ENCODE peak calls at places on chromosomes 7 and 10, in eight cellular contexts. One of them, this sample, is unnamed.

GRCh38 chr7:637826-638225 is 88.7 kb upstream of the DNAAF5 start:
- DNase-seq in stimulated activated CD4-positive, alpha-beta T cell treated with anti-CD3 and anti-CD28 coated beads, Interleukin-2, amount 100 ng/mL, for 48 hours: no peak
- DNase-seq in iPS-NIHi11: no peak
- DNase-seq in progenitor cell of endocrine pancreas: no peak
- DNase-seq in activated CD4-positive, alpha-beta T cell treated with anti-CD3 and anti-CD28 coated beads, Interleukin-2, amount 10 ng/mL, durations not matched to agents 7 days and 5 days: no peak
- DNase-seq in heart right ventricle: no peak
- DNase-seq in HEK293T: no peak
- DNase-seq in NCI-H1436: no peak
- DNase-seq in this sample: no peak

GRCh38 chr7:81029523-81029922 is 110.7 kb upstream of the SEMA3C start:
- DNase-seq in iPS-NIHi11: no peak
- DNase-seq in progenitor cell of endocrine pancreas: no peak
- DNase-seq in stimulated activated CD4-positive, alpha-beta T cell treated with anti-CD3 and anti-CD28 coated beads, Interleukin-2, amount 100 ng/mL, for 48 hours: no peak
- DNase-seq in HEK293T: no peak
- DNase-seq in heart right ventricle: no peak
- DNase-seq in NCI-H1436: no peak
- DNase-seq in activated CD4-positive, alpha-beta T cell treated with anti-CD3 and anti-CD28 coated beads, Interleukin-2, amount 10 ng/mL, durations not matched to agents 7 days and 5 days: no peak
- DNase-seq in this sample: no peak

GRCh38 chr7:1239455-1240295 is 7.0 kb downstream of the UNCX start:
- DNase-seq in heart right ventricle: no peak
- DNase-seq in progenitor cell of endocrine pancreas: no peak
- DNase-seq in HEK293T: no peak
- DNase-seq in iPS-NIHi11: no peak
- DNase-seq in NCI-H1436: no peak
- DNase-seq in activated CD4-positive, alpha-beta T cell treated with anti-CD3 and anti-CD28 coated beads, Interleukin-2, amount 10 ng/mL, durations not matched to agents 7 days and 5 days: no peak
- DNase-seq in stimulated activated CD4-positive, alpha-beta T cell treated with anti-CD3 and anti-CD28 coated beads, Interleukin-2, amount 100 ng/mL, for 48 hours: no peak
- DNase-seq in this sample: no peak

GRCh38 chr10:91617073-91617580 is 15.7 kb downstream of the PPP1R3C start:
- DNase-seq in activated CD4-positive, alpha-beta T cell treated with anti-CD3 and anti-CD28 coated beads, Interleukin-2, amount 10 ng/mL, durations not matched to agents 7 days and 5 days: no peak
- DNase-seq in NCI-H1436: no peak
- DNase-seq in iPS-NIHi11: no peak
- DNase-seq in progenitor cell of endocrine pancreas: no peak
- DNase-seq in stimulated activated CD4-positive, alpha-beta T cell treated with anti-CD3 and anti-CD28 coated beads, Interleukin-2, amount 100 ng/mL, for 48 hours: no peak
- DNase-seq in HEK293T: no peak
- DNase-seq in heart right ventricle: no peak
- DNase-seq in this sample: no peak

GRCh38 chr10:122192142-122192541 is 79.0 kb upstream of the BTBD16 start:
- DNase-seq in activated CD4-positive, alpha-beta T cell treated with anti-CD3 and anti-CD28 coated beads, Interleukin-2, amount 10 ng/mL, durations not matched to agents 7 days and 5 days: no peak
- DNase-seq in progenitor cell of endocrine pancreas: no peak
- DNase-seq in HEK293T: no peak
- DNase-seq in heart right ventricle: peak
- DNase-seq in NCI-H1436: no peak
- DNase-seq in iPS-NIHi11: peak
- DNase-seq in stimulated activated CD4-positive, alpha-beta T cell treated with anti-CD3 and anti-CD28 coated beads, Interleukin-2, amount 100 ng/mL, for 48 hours: no peak
- DNase-seq in this sample: no peak

GRCh38 chr7:92808006-92808405 is 28.4 kb downstream of the CDK6 start:
- DNase-seq in activated CD4-positive, alpha-beta T cell treated with anti-CD3 and anti-CD28 coated beads, Interleukin-2, amount 10 ng/mL, durations not matched to agents 7 days and 5 days: no peak
- DNase-seq in progenitor cell of endocrine pancreas: no peak
- DNase-seq in stimulated activated CD4-positive, alpha-beta T cell treated with anti-CD3 and anti-CD28 coated beads, Interleukin-2, amount 100 ng/mL, for 48 hours: no peak
- DNase-seq in HEK293T: no peak
- DNase-seq in NCI-H1436: no peak
- DNase-seq in heart right ventricle: no peak
- DNase-seq in iPS-NIHi11: no peak
- DNase-seq in this sample: no peak

GRCh38 chr10:18332048-18332447 is 191.8 kb downstream of the CACNB2 start:
- DNase-seq in activated CD4-positive, alpha-beta T cell treated with anti-CD3 and anti-CD28 coated beads, Interleukin-2, amount 10 ng/mL, durations not matched to agents 7 days and 5 days: no peak
- DNase-seq in iPS-NIHi11: no peak
- DNase-seq in stimulated activated CD4-positive, alpha-beta T cell treated with anti-CD3 and anti-CD28 coated beads, Interleukin-2, amount 100 ng/mL, for 48 hours: no peak
- DNase-seq in HEK293T: no peak
- DNase-seq in heart right ventricle: no peak
- DNase-seq in NCI-H1436: no peak
- DNase-seq in progenitor cell of endocrine pancreas: no peak
- DNase-seq in this sample: no peak

GRCh38 chr7:139026551-139026950 is 9.3 kb downstream of the ZC3HAV1L start:
- DNase-seq in heart right ventricle: no peak
- DNase-seq in stimulated activated CD4-positive, alpha-beta T cell treated with anti-CD3 and anti-CD28 coated beads, Interleukin-2, amount 100 ng/mL, for 48 hours: no peak
- DNase-seq in activated CD4-positive, alpha-beta T cell treated with anti-CD3 and anti-CD28 coated beads, Interleukin-2, amount 10 ng/mL, durations not matched to agents 7 days and 5 days: no peak
- DNase-seq in NCI-H1436: no peak
- DNase-seq in HEK293T: no peak
- DNase-seq in iPS-NIHi11: no peak
- DNase-seq in progenitor cell of endocrine pancreas: no peak
- DNase-seq in this sample: no peak

GRCh38 chr10:69481280-69481679 is 30.0 kb downstream of the TSPAN15 start:
- DNase-seq in HEK293T: no peak
- DNase-seq in progenitor cell of endocrine pancreas: no peak
- DNase-seq in stimulated activated CD4-positive, alpha-beta T cell treated with anti-CD3 and anti-CD28 coated beads, Interleukin-2, amount 100 ng/mL, for 48 hours: no peak
- DNase-seq in NCI-H1436: no peak
- DNase-seq in heart right ventricle: no peak
- DNase-seq in iPS-NIHi11: no peak
- DNase-seq in activated CD4-positive, alpha-beta T cell treated with anti-CD3 and anti-CD28 coated beads, Interleukin-2, amount 10 ng/mL, durations not matched to agents 7 days and 5 days: no peak
- DNase-seq in this sample: no peak

GRCh38 chr7:112080974-112081373 is 125.2 kb downstream of the DOCK4 start:
- DNase-seq in stimulated activated CD4-positive, alpha-beta T cell treated with anti-CD3 and anti-CD28 coated beads, Interleukin-2, amount 100 ng/mL, for 48 hours: no peak
- DNase-seq in activated CD4-positive, alpha-beta T cell treated with anti-CD3 and anti-CD28 coated beads, Interleukin-2, amount 10 ng/mL, durations not matched to agents 7 days and 5 days: no peak
- DNase-seq in iPS-NIHi11: no peak
- DNase-seq in HEK293T: no peak
- DNase-seq in heart right ventricle: no peak
- DNase-seq in progenitor cell of endocrine pancreas: no peak
- DNase-seq in NCI-H1436: no peak
- DNase-seq in this sample: no peak

GRCh38 chr7:26580666-26581065 is 283.7 kb downstream of the SKAP2 start:
- DNase-seq in heart right ventricle: no peak
- DNase-seq in iPS-NIHi11: no peak
- DNase-seq in stimulated activated CD4-positive, alpha-beta T cell treated with anti-CD3 and anti-CD28 coated beads, Interleukin-2, amount 100 ng/mL, for 48 hours: no peak
- DNase-seq in progenitor cell of endocrine pancreas: no peak
- DNase-seq in NCI-H1436: no peak
- DNase-seq in HEK293T: no peak
- DNase-seq in activated CD4-positive, alpha-beta T cell treated with anti-CD3 and anti-CD28 coated beads, Interleukin-2, amount 10 ng/mL, durations not matched to agents 7 days and 5 days: no peak
- DNase-seq in this sample: no peak

GRCh38 chr7:130887182-130888016 is 153.4 kb upstream of the KLF14 start:
- DNase-seq in activated CD4-positive, alpha-beta T cell treated with anti-CD3 and anti-CD28 coated beads, Interleukin-2, amount 10 ng/mL, durations not matched to agents 7 days and 5 days: no peak
- DNase-seq in iPS-NIHi11: no peak
- DNase-seq in progenitor cell of endocrine pancreas: no peak
- DNase-seq in heart right ventricle: no peak
- DNase-seq in NCI-H1436: no peak
- DNase-seq in stimulated activated CD4-positive, alpha-beta T cell treated with anti-CD3 and anti-CD28 coated beads, Interleukin-2, amount 100 ng/mL, for 48 hours: no peak
- DNase-seq in HEK293T: no peak
- DNase-seq in this sample: no peak

GRCh38 chr10:114629083-114629823 is 28.8 kb downstream of the ABLIM1 start:
- DNase-seq in stimulated activated CD4-positive, alpha-beta T cell treated with anti-CD3 and anti-CD28 coated beads, Interleukin-2, amount 100 ng/mL, for 48 hours: no peak
- DNase-seq in iPS-NIHi11: no peak
- DNase-seq in HEK293T: no peak
- DNase-seq in heart right ventricle: no peak
- DNase-seq in NCI-H1436: no peak
- DNase-seq in activated CD4-positive, alpha-beta T cell treated with anti-CD3 and anti-CD28 coated beads, Interleukin-2, amount 10 ng/mL, durations not matched to agents 7 days and 5 days: no peak
- DNase-seq in progenitor cell of endocrine pancreas: no peak
- DNase-seq in this sample: no peak

GRCh38 chr10:51653025-51653424 is 46.4 kb downstream of the CSTF2T start:
- DNase-seq in HEK293T: no peak
- DNase-seq in iPS-NIHi11: no peak
- DNase-seq in progenitor cell of endocrine pancreas: no peak
- DNase-seq in heart right ventricle: no peak
- DNase-seq in NCI-H1436: no peak
- DNase-seq in stimulated activated CD4-positive, alpha-beta T cell treated with anti-CD3 and anti-CD28 coated beads, Interleukin-2, amount 100 ng/mL, for 48 hours: no peak
- DNase-seq in activated CD4-positive, alpha-beta T cell treated with anti-CD3 and anti-CD28 coated beads, Interleukin-2, amount 10 ng/mL, durations not matched to agents 7 days and 5 days: no peak
- DNase-seq in this sample: no peak

GRCh38 chr7:135510603-135511183 is 791 bp upstream of the CNOT4 start:
- DNase-seq in HEK293T: no peak
- DNase-seq in activated CD4-positive, alpha-beta T cell treated with anti-CD3 and anti-CD28 coated beads, Interleukin-2, amount 10 ng/mL, durations not matched to agents 7 days and 5 days: peak
- DNase-seq in progenitor cell of endocrine pancreas: no peak
- DNase-seq in heart right ventricle: no peak
- DNase-seq in NCI-H1436: no peak
- DNase-seq in iPS-NIHi11: no peak
- DNase-seq in stimulated activated CD4-positive, alpha-beta T cell treated with anti-CD3 and anti-CD28 coated beads, Interleukin-2, amount 100 ng/mL, for 48 hours: no peak
- DNase-seq in this sample: no peak

GRCh38 chr10:12431453-12432101 is 82.2 kb downstream of the CAMK1D start:
- DNase-seq in progenitor cell of endocrine pancreas: no peak
- DNase-seq in activated CD4-positive, alpha-beta T cell treated with anti-CD3 and anti-CD28 coated beads, Interleukin-2, amount 10 ng/mL, durations not matched to agents 7 days and 5 days: no peak
- DNase-seq in heart right ventricle: no peak
- DNase-seq in HEK293T: no peak
- DNase-seq in iPS-NIHi11: no peak
- DNase-seq in NCI-H1436: no peak
- DNase-seq in stimulated activated CD4-positive, alpha-beta T cell treated with anti-CD3 and anti-CD28 coated beads, Interleukin-2, amount 100 ng/mL, for 48 hours: no peak
- DNase-seq in this sample: no peak

GRCh38 chr10:105952153-105952552 is 1212.4 kb downstream of the SORCS1 start:
- DNase-seq in stimulated activated CD4-positive, alpha-beta T cell treated with anti-CD3 and anti-CD28 coated beads, Interleukin-2, amount 100 ng/mL, for 48 hours: no peak
- DNase-seq in NCI-H1436: no peak
- DNase-seq in HEK293T: no peak
- DNase-seq in heart right ventricle: no peak
- DNase-seq in progenitor cell of endocrine pancreas: peak
- DNase-seq in iPS-NIHi11: peak
- DNase-seq in activated CD4-positive, alpha-beta T cell treated with anti-CD3 and anti-CD28 coated beads, Interleukin-2, amount 10 ng/mL, durations not matched to agents 7 days and 5 days: no peak
- DNase-seq in this sample: no peak

GRCh38 chr7:17769918-17770317 is 170.4 kb downstream of the SNX13 start:
- DNase-seq in HEK293T: peak
- DNase-seq in stimulated activated CD4-positive, alpha-beta T cell treated with anti-CD3 and anti-CD28 coated beads, Interleukin-2, amount 100 ng/mL, for 48 hours: peak
- DNase-seq in heart right ventricle: peak
- DNase-seq in NCI-H1436: peak
- DNase-seq in progenitor cell of endocrine pancreas: peak
- DNase-seq in iPS-NIHi11: peak
- DNase-seq in activated CD4-positive, alpha-beta T cell treated with anti-CD3 and anti-CD28 coated beads, Interleukin-2, amount 10 ng/mL, durations not matched to agents 7 days and 5 days: peak
- DNase-seq in this sample: peak

GRCh38 chr7:4706384-4707032 is 24.4 kb downstream of the FOXK1 start:
- DNase-seq in NCI-H1436: no peak
- DNase-seq in HEK293T: no peak
- DNase-seq in iPS-NIHi11: no peak
- DNase-seq in activated CD4-positive, alpha-beta T cell treated with anti-CD3 and anti-CD28 coated beads, Interleukin-2, amount 10 ng/mL, durations not matched to agents 7 days and 5 days: no peak
- DNase-seq in progenitor cell of endocrine pancreas: no peak
- DNase-seq in heart right ventricle: no peak
- DNase-seq in stimulated activated CD4-positive, alpha-beta T cell treated with anti-CD3 and anti-CD28 coated beads, Interleukin-2, amount 100 ng/mL, for 48 hours: no peak
- DNase-seq in this sample: no peak

GRCh38 chr7:113705439-113705838 is 213.4 kb downstream of the PPP1R3A start:
- DNase-seq in progenitor cell of endocrine pancreas: no peak
- DNase-seq in stimulated activated CD4-positive, alpha-beta T cell treated with anti-CD3 and anti-CD28 coated beads, Interleukin-2, amount 100 ng/mL, for 48 hours: no peak
- DNase-seq in iPS-NIHi11: no peak
- DNase-seq in activated CD4-positive, alpha-beta T cell treated with anti-CD3 and anti-CD28 coated beads, Interleukin-2, amount 10 ng/mL, durations not matched to agents 7 days and 5 days: no peak
- DNase-seq in NCI-H1436: no peak
- DNase-seq in heart right ventricle: no peak
- DNase-seq in HEK293T: no peak
- DNase-seq in this sample: no peak

GRCh38 chr10:77004917-77005564 is 632.6 kb downstream of the KCNMA1 start:
- DNase-seq in NCI-H1436: peak
- DNase-seq in HEK293T: peak
- DNase-seq in stimulated activated CD4-positive, alpha-beta T cell treated with anti-CD3 and anti-CD28 coated beads, Interleukin-2, amount 100 ng/mL, for 48 hours: no peak
- DNase-seq in progenitor cell of endocrine pancreas: peak
- DNase-seq in heart right ventricle: peak
- DNase-seq in iPS-NIHi11: peak
- DNase-seq in activated CD4-positive, alpha-beta T cell treated with anti-CD3 and anti-CD28 coated beads, Interleukin-2, amount 10 ng/mL, durations not matched to agents 7 days and 5 days: no peak
- DNase-seq in this sample: no peak

GRCh38 chr7:38731195-38731594 is 100.0 kb upstream of the AMPH start:
- DNase-seq in heart right ventricle: no peak
- DNase-seq in activated CD4-positive, alpha-beta T cell treated with anti-CD3 and anti-CD28 coated beads, Interleukin-2, amount 10 ng/mL, durations not matched to agents 7 days and 5 days: no peak
- DNase-seq in progenitor cell of endocrine pancreas: no peak
- DNase-seq in HEK293T: no peak
- DNase-seq in stimulated activated CD4-positive, alpha-beta T cell treated with anti-CD3 and anti-CD28 coated beads, Interleukin-2, amount 100 ng/mL, for 48 hours: no peak
- DNase-seq in iPS-NIHi11: no peak
- DNase-seq in NCI-H1436: no peak
- DNase-seq in this sample: no peak

GRCh38 chr10:6721480-6721879 is 141.4 kb upstream of the PRKCQ start:
- DNase-seq in HEK293T: no peak
- DNase-seq in progenitor cell of endocrine pancreas: no peak
- DNase-seq in activated CD4-positive, alpha-beta T cell treated with anti-CD3 and anti-CD28 coated beads, Interleukin-2, amount 10 ng/mL, durations not matched to agents 7 days and 5 days: no peak
- DNase-seq in NCI-H1436: no peak
- DNase-seq in heart right ventricle: peak
- DNase-seq in stimulated activated CD4-positive, alpha-beta T cell treated with anti-CD3 and anti-CD28 coated beads, Interleukin-2, amount 100 ng/mL, for 48 hours: no peak
- DNase-seq in iPS-NIHi11: peak
- DNase-seq in this sample: no peak

GRCh38 chr10:112875474-112876267 is 74.4 kb upstream of the TCF7L2 start:
- DNase-seq in NCI-H1436: no peak
- DNase-seq in progenitor cell of endocrine pancreas: no peak
- DNase-seq in activated CD4-positive, alpha-beta T cell treated with anti-CD3 and anti-CD28 coated beads, Interleukin-2, amount 10 ng/mL, durations not matched to agents 7 days and 5 days: no peak
- DNase-seq in heart right ventricle: no peak
- DNase-seq in stimulated activated CD4-positive, alpha-beta T cell treated with anti-CD3 and anti-CD28 coated beads, Interleukin-2, amount 100 ng/mL, for 48 hours: no peak
- DNase-seq in iPS-NIHi11: no peak
- DNase-seq in HEK293T: no peak
- DNase-seq in this sample: no peak

GRCh38 chr10:72315611-72316385 is 38.9 kb downstream of the DNAJB12 start:
- DNase-seq in stimulated activated CD4-positive, alpha-beta T cell treated with anti-CD3 and anti-CD28 coated beads, Interleukin-2, amount 100 ng/mL, for 48 hours: no peak
- DNase-seq in activated CD4-positive, alpha-beta T cell treated with anti-CD3 and anti-CD28 coated beads, Interleukin-2, amount 10 ng/mL, durations not matched to agents 7 days and 5 days: no peak
- DNase-seq in iPS-NIHi11: no peak
- DNase-seq in heart right ventricle: peak
- DNase-seq in NCI-H1436: no peak
- DNase-seq in HEK293T: no peak
- DNase-seq in progenitor cell of endocrine pancreas: no peak
- DNase-seq in this sample: no peak

GRCh38 chr7:157017639-157018327 is 7.3 kb upstream of the MNX1 start:
- DNase-seq in activated CD4-positive, alpha-beta T cell treated with anti-CD3 and anti-CD28 coated beads, Interleukin-2, amount 10 ng/mL, durations not matched to agents 7 days and 5 days: no peak
- DNase-seq in iPS-NIHi11: no peak
- DNase-seq in stimulated activated CD4-positive, alpha-beta T cell treated with anti-CD3 and anti-CD28 coated beads, Interleukin-2, amount 100 ng/mL, for 48 hours: no peak
- DNase-seq in progenitor cell of endocrine pancreas: no peak
- DNase-seq in HEK293T: no peak
- DNase-seq in NCI-H1436: no peak
- DNase-seq in heart right ventricle: no peak
- DNase-seq in this sample: no peak

GRCh38 chr10:111511751-111512150 is 434.9 kb downstream of the ADRA2A start:
- DNase-seq in heart right ventricle: no peak
- DNase-seq in activated CD4-positive, alpha-beta T cell treated with anti-CD3 and anti-CD28 coated beads, Interleukin-2, amount 10 ng/mL, durations not matched to agents 7 days and 5 days: no peak
- DNase-seq in HEK293T: no peak
- DNase-seq in iPS-NIHi11: peak
- DNase-seq in progenitor cell of endocrine pancreas: peak
- DNase-seq in NCI-H1436: no peak
- DNase-seq in stimulated activated CD4-positive, alpha-beta T cell treated with anti-CD3 and anti-CD28 coated beads, Interleukin-2, amount 100 ng/mL, for 48 hours: no peak
- DNase-seq in this sample: no peak

GRCh38 chr7:131238260-131238940 is 89.3 kb upstream of the MKLN1 start:
- DNase-seq in NCI-H1436: no peak
- DNase-seq in iPS-NIHi11: no peak
- DNase-seq in activated CD4-positive, alpha-beta T cell treated with anti-CD3 and anti-CD28 coated beads, Interleukin-2, amount 10 ng/mL, durations not matched to agents 7 days and 5 days: no peak
- DNase-seq in progenitor cell of endocrine pancreas: no peak
- DNase-seq in HEK293T: no peak
- DNase-seq in stimulated activated CD4-positive, alpha-beta T cell treated with anti-CD3 and anti-CD28 coated beads, Interleukin-2, amount 100 ng/mL, for 48 hours: no peak
- DNase-seq in heart right ventricle: no peak
- DNase-seq in this sample: no peak

GRCh38 chr7:48894574-48894973 is 29.8 kb upstream of the CDC14C start:
- DNase-seq in heart right ventricle: no peak
- DNase-seq in HEK293T: no peak
- DNase-seq in progenitor cell of endocrine pancreas: no peak
- DNase-seq in activated CD4-positive, alpha-beta T cell treated with anti-CD3 and anti-CD28 coated beads, Interleukin-2, amount 10 ng/mL, durations not matched to agents 7 days and 5 days: no peak
- DNase-seq in NCI-H1436: no peak
- DNase-seq in stimulated activated CD4-positive, alpha-beta T cell treated with anti-CD3 and anti-CD28 coated beads, Interleukin-2, amount 100 ng/mL, for 48 hours: no peak
- DNase-seq in iPS-NIHi11: no peak
- DNase-seq in this sample: no peak

GRCh38 chr10:124543146-124543545 is 81.5 kb downstream of the LHPP start:
- DNase-seq in activated CD4-positive, alpha-beta T cell treated with anti-CD3 and anti-CD28 coated beads, Interleukin-2, amount 10 ng/mL, durations not matched to agents 7 days and 5 days: no peak
- DNase-seq in HEK293T: no peak
- DNase-seq in stimulated activated CD4-positive, alpha-beta T cell treated with anti-CD3 and anti-CD28 coated beads, Interleukin-2, amount 100 ng/mL, for 48 hours: no peak
- DNase-seq in heart right ventricle: no peak
- DNase-seq in NCI-H1436: no peak
- DNase-seq in iPS-NIHi11: no peak
- DNase-seq in progenitor cell of endocrine pancreas: no peak
- DNase-seq in this sample: no peak

GRCh38 chr7:159118220-159118595 is 26.5 kb downstream of the VIPR2 start:
- DNase-seq in stimulated activated CD4-positive, alpha-beta T cell treated with anti-CD3 and anti-CD28 coated beads, Interleukin-2, amount 100 ng/mL, for 48 hours: no peak
- DNase-seq in NCI-H1436: no peak
- DNase-seq in progenitor cell of endocrine pancreas: no peak
- DNase-seq in HEK293T: no peak
- DNase-seq in iPS-NIHi11: no peak
- DNase-seq in heart right ventricle: no peak
- DNase-seq in activated CD4-positive, alpha-beta T cell treated with anti-CD3 and anti-CD28 coated beads, Interleukin-2, amount 10 ng/mL, durations not matched to agents 7 days and 5 days: no peak
- DNase-seq in this sample: no peak